ENCODE peak calls at places on chromosomes 1 and 21, in six cellular contexts. A is tibial artery; X is CD8-positive, alpha-beta T cell; J is ovary; L is heart left ventricle; S is fibroblast of lung. E is an unnamed sample.

GRCh38 chr1:198918920-198919319 is 280.1 kb downstream of the PTPRC start:
- DNase-seq in J (no peak), S (no peak), X (no peak), A (no peak), L (no peak), E (no peak)

GRCh38 chr21:28237661-28238060 is 755.0 kb downstream of the LTN1 start:
- DNase-seq in S (no peak), L (no peak), X (no peak), J (no peak), A (peak), E (no peak)

GRCh38 chr1:117120774-117121588 is 568 bp downstream of the TRIM45 start:
- DNase-seq in J (no peak), X (no peak), A (no peak), L (no peak), S (peak), E (no peak)

GRCh38 chr1:166675213-166675612 is 164.1 kb upstream of the POGK start:
- DNase-seq in J (no peak), L (no peak), A (no peak), S (no peak), X (no peak), E (no peak)

GRCh38 chr1:156385534-156386031 is 16.6 kb downstream of the RHBG start:
- DNase-seq in J (peak), S (peak), X (peak), A (peak), L (peak), E (peak)

GRCh38 chr1:176602388-176603004 is 139.5 kb downstream of the PAPPA2 start:
- DNase-seq in A (no peak), X (no peak), J (no peak), L (no peak), S (no peak), E (no peak)

GRCh38 chr21:30717105-30717504 is 1.5 kb downstream of the KRTAP21-3 start:
- DNase-seq in A (no peak), S (peak), J (no peak), X (no peak), L (no peak), E (no peak)

GRCh38 chr1:232707142-232707541 is 77.2 kb upstream of the SIPA1L2 start:
- DNase-seq in A (no peak), S (no peak), J (no peak), L (no peak), X (no peak), E (no peak)

GRCh38 chr1:46524843-46525242 is 26.6 kb downstream of the KNCN start:
- DNase-seq in A (no peak), X (no peak), J (no peak), S (no peak), L (no peak), E (no peak)

GRCh38 chr21:43965911-43966585 is 46.1 kb upstream of the TRAPPC10 start:
- DNase-seq in L (no peak), A (no peak), X (no peak), J (no peak), S (no peak), E (no peak)

GRCh38 chr1:36034692-36035091 is 49.2 kb upstream of the TEKT2 start:
- DNase-seq in A (no peak), S (peak), L (no peak), J (no peak), X (no peak), E (peak)

GRCh38 chr21:42146821-42147220 is 72.1 kb upstream of the ABCG1 start:
- DNase-seq in A (no peak), S (no peak), L (no peak), J (peak), X (no peak), E (no peak)

GRCh38 chr1:81876901-81877750 is 76.4 kb downstream of the ADGRL2 start:
- DNase-seq in L (no peak), A (no peak), X (no peak), S (peak), J (no peak), E (no peak)
- H3K4me3 ChIP-seq in L (no peak), A (no peak), X (no peak), S (no peak), J (no peak), E (no peak)

DNA sequence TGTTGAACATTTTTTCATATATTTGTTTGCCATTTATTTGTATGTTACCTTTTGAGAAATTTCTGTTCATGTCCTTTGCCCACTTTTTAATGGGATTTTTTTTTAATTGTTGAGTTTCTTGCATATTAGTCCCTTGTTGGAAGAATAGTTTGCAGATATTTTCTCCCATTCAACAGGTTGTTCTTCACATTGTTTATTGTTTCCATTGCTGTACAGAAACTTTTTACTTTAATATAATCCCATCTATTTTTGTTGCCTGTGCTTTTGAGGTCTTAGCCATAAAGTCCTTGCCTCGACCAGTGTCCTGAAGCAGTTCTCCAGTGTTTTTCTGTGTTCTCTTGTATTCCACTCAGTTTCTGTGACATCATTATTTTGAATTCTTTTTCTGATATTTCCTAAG is 54.2 kb upstream of the B3GALT2 start:
- DNase-seq in J (no peak), L (no peak), S (no peak), X (no peak), A (no peak), E (no peak)
- TF ChIP-seq CTCF in J (no peak), L (no peak), S (no peak), X (no peak), A (no peak), E (no peak)

GRCh38 chr1:171084879-171085278 is 5.8 kb upstream of the FMO3 start:
- DNase-seq in J (no peak), L (no peak), A (no peak), S (no peak), X (no peak), E (no peak)

GRCh38 chr1:171087896-171088295 is 2.8 kb upstream of the FMO3 start:
- DNase-seq in S (no peak), L (no peak), X (no peak), J (no peak), A (no peak), E (no peak)

DNA sequence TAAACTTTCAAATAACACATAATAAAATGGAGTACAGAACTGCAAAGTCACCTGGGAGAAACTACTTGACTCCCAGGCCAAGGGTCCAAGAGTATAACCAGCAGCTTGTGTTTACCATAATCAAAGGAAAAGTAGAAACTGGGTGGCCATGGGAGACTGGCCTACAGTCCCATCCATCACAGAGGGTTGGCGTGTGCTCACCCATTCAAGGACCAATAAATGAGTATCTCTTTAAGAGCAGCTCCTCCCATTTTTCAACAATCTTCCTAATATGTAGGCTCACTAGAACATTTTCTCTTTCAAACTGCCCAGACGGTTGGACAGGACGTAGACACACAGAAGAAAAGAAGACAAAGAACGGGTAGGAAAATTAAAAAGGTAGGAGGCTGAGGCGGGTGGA is at the start of gene FMO3:
- DNase-seq in S (no peak), L (no peak), A (no peak), X (no peak), J (no peak), E (no peak)
- H3K4me3 ChIP-seq in S (peak), L (no peak), A (no peak), X (no peak), J (no peak), E (no peak)

GRCh38 chr1:2315711-2316450 is 75.5 kb downstream of the MORN1 start:
- DNase-seq in J (peak), A (no peak), S (no peak), X (no peak), L (no peak), E (no peak)
- TF ChIP-seq CTCF in J (no peak), A (no peak), S (no peak), X (no peak), L (no peak), E (no peak)

GRCh38 chr1:27656157-27656893 is 15.7 kb downstream of the IFI6 start:
- DNase-seq in A (peak), S (peak), X (no peak), L (peak), J (no peak), E (no peak)

GRCh38 chr1:27660300-27660837 is 11.6 kb downstream of the IFI6 start:
- DNase-seq in A (no peak), X (no peak), L (no peak), S (no peak), J (no peak), E (no peak)

GRCh38 chr1:27661412-27662075 is 10.4 kb downstream of the IFI6 start:
- DNase-seq in L (no peak), A (no peak), X (no peak), J (no peak), S (no peak), E (no peak)

GRCh38 chr1:27658951-27659496 is 13.0 kb downstream of the IFI6 start:
- DNase-seq in X (no peak), J (no peak), L (no peak), S (peak), A (no peak), E (no peak)

GRCh38 chr1:27659497-27660299 is 12.3 kb downstream of the IFI6 start:
- DNase-seq in L (peak), A (peak), J (peak), S (peak), X (peak), E (no peak)
- H3K4me3 ChIP-seq in L (peak), A (peak), J (peak), S (peak), X (peak), E (peak)

GRCh38 chr1:43936470-43937151 is 3.0 kb downstream of the ARTN start:
- DNase-seq in J (no peak), L (no peak), A (no peak), X (no peak), S (peak), E (no peak)

GRCh38 chr1:43933386-43934278 is at the start of gene ARTN:
- DNase-seq in S (no peak), L (no peak), X (no peak), A (no peak), J (no peak), E (no peak)

GRCh38 chr1:43934279-43934985 is 831 bp downstream of the ARTN start:
- DNase-seq in L (peak), J (peak), S (peak), X (peak), A (no peak), E (no peak)

GRCh38 chr1:43935711-43936427 is 2.3 kb downstream of the ARTN start:
- DNase-seq in A (no peak), X (no peak), J (no peak), S (no peak), L (no peak), E (no peak)

GRCh38 chr1:43934986-43935324 is 1.4 kb downstream of the ARTN start:
- DNase-seq in A (no peak), J (no peak), X (no peak), L (no peak), S (no peak), E (no peak)
- TF ChIP-seq CTCF in A (no peak), J (no peak), X (no peak), L (no peak), S (no peak), E (no peak)

DNA sequence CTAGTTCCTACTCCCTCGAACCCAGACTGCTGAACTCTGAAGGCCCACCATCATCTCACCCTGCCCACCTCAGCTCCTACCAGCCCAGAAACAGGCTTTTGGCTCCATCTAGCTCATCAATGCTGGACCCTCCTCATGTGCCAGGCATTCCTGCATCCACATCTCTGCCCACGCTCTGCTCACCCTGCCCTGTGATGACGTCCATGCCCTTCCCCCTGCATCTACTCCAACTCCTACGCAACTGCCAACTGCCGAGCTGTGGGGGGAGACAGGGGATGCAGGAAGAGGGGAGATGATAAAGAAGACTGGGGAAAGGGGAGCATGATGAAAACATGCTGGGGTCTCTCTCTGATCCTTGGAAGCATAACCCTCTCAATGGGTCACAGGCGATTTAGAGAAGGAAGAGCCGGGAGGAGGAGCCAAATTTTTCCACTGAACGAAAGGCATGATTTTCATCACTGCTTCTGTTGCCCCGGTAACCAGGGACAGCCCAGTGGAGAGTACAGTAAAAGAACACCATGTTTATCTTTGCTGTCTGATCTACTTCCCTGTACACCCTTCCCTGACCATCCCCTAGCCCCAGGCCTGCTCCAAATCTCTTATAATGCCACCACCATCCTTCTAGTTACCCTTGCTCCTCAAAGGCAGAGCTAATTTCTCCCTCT is 44.3 kb downstream of the CD34 start:
- DNase-seq in J (peak), S (no peak), A (peak), X (no peak), L (peak), E (no peak)
- H3K4me3 ChIP-seq in J (peak), S (peak), A (peak), X (peak), L (no peak), E (no peak)

GRCh38 chr1:234489692-234490065 is 10.7 kb upstream of the TARBP1 start:
- DNase-seq in J (no peak), A (no peak), L (no peak), S (no peak), X (no peak), E (no peak)

GRCh38 chr1:234488954-234489691 is 10.1 kb upstream of the TARBP1 start:
- DNase-seq in A (no peak), J (no peak), L (no peak), X (no peak), S (no peak), E (no peak)

GRCh38 chr1:234484991-234485739 is 6.2 kb upstream of the TARBP1 start:
- DNase-seq in A (no peak), X (no peak), L (no peak), J (no peak), S (no peak), E (no peak)

GRCh38 chr1:234488054-234488953 is 9.3 kb upstream of the TARBP1 start:
- DNase-seq in S (no peak), J (no peak), X (no peak), A (no peak), L (no peak), E (no peak)

DNA sequence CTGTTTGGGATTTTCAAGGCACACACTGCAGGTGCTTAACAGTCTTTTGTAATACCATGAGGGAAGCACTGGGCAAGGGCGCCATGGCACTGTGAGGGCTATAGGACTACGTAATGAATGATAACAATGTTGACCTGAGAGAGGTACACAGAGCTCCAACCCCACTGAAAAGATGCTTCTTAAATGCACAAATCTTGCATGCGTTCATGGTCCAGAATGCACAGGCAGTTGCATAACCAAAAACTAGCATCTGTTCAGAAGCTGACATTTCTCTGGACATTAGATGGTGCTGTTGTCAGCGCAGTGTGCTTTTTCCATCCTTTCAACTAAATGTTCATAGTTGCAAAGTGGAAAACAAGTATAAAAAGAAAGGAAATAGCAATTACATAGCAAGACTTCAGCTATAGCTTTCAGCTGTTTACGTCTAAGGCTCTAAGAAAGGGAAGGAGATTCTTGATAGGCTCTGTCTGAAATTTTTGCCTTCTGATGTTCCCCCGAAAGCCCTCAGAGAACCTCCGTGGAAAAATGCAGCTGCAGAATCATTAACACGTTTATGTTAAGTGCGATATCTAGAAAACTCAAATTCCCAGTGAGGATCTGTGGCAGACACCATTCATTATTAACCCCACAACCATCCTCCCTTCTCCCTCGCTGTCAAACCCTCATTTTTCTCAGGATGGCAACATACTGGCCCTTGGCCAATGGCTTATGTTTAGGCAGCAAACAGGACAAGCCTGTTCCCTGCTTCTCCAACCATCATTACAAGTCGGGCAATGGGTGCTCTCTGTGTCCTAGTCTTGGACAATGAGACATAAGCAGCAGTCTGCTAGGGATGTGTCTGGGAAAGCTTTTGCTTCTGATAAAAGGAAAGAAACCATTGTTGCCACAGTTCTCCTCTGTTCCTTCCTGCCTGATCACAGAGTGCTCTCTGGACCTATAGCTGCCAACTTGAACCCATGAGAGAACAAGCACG is 8.2 kb upstream of the TARBP1 start:
- DNase-seq in X (no peak), L (peak), S (peak), A (no peak), J (no peak), E (peak)
- TF ChIP-seq CTCF in X (no peak), L (peak), S (peak), A (peak), J (no peak), E (peak)

GRCh38 chr1:32020338-32020737 is 6.7 kb downstream of the KHDRBS1 start:
- DNase-seq in L (no peak), J (no peak), X (no peak), A (no peak), S (no peak), E (no peak)
- H3K4me3 ChIP-seq in L (no peak), J (no peak), X (no peak), A (no peak), S (no peak), E (no peak)

GRCh38 chr1:188719735-188720134 is 1757.9 kb downstream of the BRINP3 start:
- DNase-seq in S (no peak), A (no peak), J (no peak), L (no peak), X (no peak), E (no peak)

GRCh38 chr1:188715566-188715965 is 1762.1 kb downstream of the BRINP3 start:
- DNase-seq in L (no peak), J (no peak), S (no peak), X (no peak), A (no peak), E (no peak)
- TF ChIP-seq CTCF in L (no peak), J (no peak), S (no peak), X (no peak), A (no peak), E (no peak)

E was measured in HFF-Myc.